ENCODE peak calls at places on chromosomes 11 and 22, in six cellular contexts. G is EL; K is NCI-H1092 treated with DMSO at 0.1 percent for 48 hours; N is AG10803; J is stimulated activated CD4-positive, alpha-beta T cell treated with anti-CD3 and anti-CD28 coated beads, Interleukin-12 subunit alpha, Interleukin-12 subunit beta, amount 100 ng/mL, for 4 hours; C is neuronal stem cell. V is an unnamed sample.

GRCh38 chr11:107271425-107271824 is 186.2 kb downstream of the CWF19L2 start:
- DNase-seq in G (no peak), K (no peak), N (no peak), J (no peak), C (no peak), V (no peak)

GRCh38 chr11:112599265-112599664 is 338.6 kb upstream of the PLET1 start:
- DNase-seq in G (no peak), K (no peak), N (no peak), J (no peak), C (no peak), V (no peak)

GRCh38 chr11:113313601-113314000 is 782 bp upstream of the TTC12 start:
- DNase-seq in G (peak; percentile 12), K (no peak), N (no peak), J (no peak), C (no peak), V (no peak)

GRCh38 chr11:81070948-81071347 is 1630.1 kb upstream of the TENM4 start:
- DNase-seq in G (no peak), K (no peak), N (no peak), J (no peak), C (no peak), V (no peak)

GRCh38 chr11:11534981-11535380 is 86.8 kb downstream of the GALNT18 start:
- DNase-seq in G (no peak), K (peak; percentile 93), N (no peak), J (no peak), C (no peak), V (no peak)

GRCh38 chr22:50445071-50445879 is 29.6 kb downstream of the SBF1 start:
- DNase-seq in G (no peak), K (no peak), N (no peak), J (no peak), C (no peak), V (no peak)

GRCh38 chr11:118057424-118058145 is 19.3 kb upstream of the TMPRSS4 start:
- DNase-seq in G (no peak), K (no peak), N (no peak), J (no peak), C (no peak), V (no peak)

GRCh38 chr11:47641585-47642098 is 717 bp downstream of the MTCH2 start:
- DNase-seq in G (no peak), K (peak; percentile 63), N (no peak), J (no peak), C (no peak), V (no peak)

GRCh38 chr11:64686466-64687175 is 36.4 kb downstream of the NRXN2 start:
- DNase-seq in G (no peak), K (no peak), N (no peak), J (no peak), C (no peak), V (no peak)

GRCh38 chr11:128929468-128929867 is 13.2 kb downstream of the TP53AIP1 start:
- DNase-seq in G (no peak), K (no peak), N (no peak), J (no peak), C (no peak), V (no peak)

GRCh38 chr11:70313945-70314344 is 43.5 kb downstream of the PPFIA1 start:
- DNase-seq in G (no peak), K (no peak), N (no peak), J (no peak), C (no peak), V (no peak)

GRCh38 chr11:71447791-71448256 is 369 bp downstream of the DHCR7 start:
- DNase-seq in G (peak; percentile 26), K (peak; percentile 65), N (peak; percentile 2), J (peak; percentile 45), C (peak; percentile 48), V (no peak)

GRCh38 chr11:28488336-28488735 is 380.1 kb downstream of the METTL15 start:
- DNase-seq in G (no peak), K (no peak), N (no peak), J (no peak), C (no peak), V (no peak)